ENCODE peak calls at places on chromosomes 5 and 9, in four cellular contexts. M, X, U and E are unnamed samples. For H3K4me1 and H3K9me3, the result is how much of the 10 kb centered on the place peaks cover.

GRCh38 chr5:6497267-6497666 is 48.6 kb downstream of the UBE2QL1 start:
- DNase-seq in U (no peak), X (no peak), M (no peak), E (no peak)

GRCh38 chr5:63570752-63571151 is 391.5 kb downstream of the HTR1A start:
- DNase-seq in M (no peak), U (no peak), X (no peak), E (no peak)

GRCh38 chr9:115943591-115944165 is 209.9 kb upstream of the PAPPA start:
- DNase-seq in X (no peak), U (no peak), M (no peak), E (no peak)

GRCh38 chr5:115179959-115180709 is 10.4 kb upstream of the TRIM36 start:
- DNase-seq in M (no peak), X (peak), U (no peak), E (no peak)

GRCh38 chr5:143516249-143516648 is 112.8 kb upstream of the NR3C1 start:
- DNase-seq in M (no peak), U (no peak), X (no peak), E (no peak)

GRCh38 chr9:138073808-138074207 is 196.2 kb downstream of the CACNA1B start:
- DNase-seq in U (no peak), X (no peak), M (no peak), E (no peak)

GRCh38 chr5:134177197-134178171 is 734 bp upstream of the SKP1 start:
- DNase-seq in M (peak), X (peak), U (peak), E (peak)

GRCh38 chr5:1067141-1068121 is 44.4 kb downstream of the SLC12A7 start:
- DNase-seq in U (no peak), X (no peak), M (no peak), E (no peak)

GRCh38 chr9:94761506-94761905 is 35.0 kb downstream of the AOPEP start:
- DNase-seq in U (no peak), M (no peak), X (no peak), E (no peak)

GRCh38 chr9:92737611-92738299 is 26.9 kb downstream of the BICD2 start:
- DNase-seq in X (peak), U (no peak), M (no peak), E (no peak)

GRCh38 chr5:19534751-19535150 is 453.2 kb downstream of the CDH18 start:
- DNase-seq in M (no peak), U (no peak), X (no peak), E (no peak)

GRCh38 chr5:107532182-107532878 is 138.4 kb downstream of the EFNA5 start:
- DNase-seq in U (no peak), M (no peak), X (no peak), E (no peak)

GRCh38 chr5:151427258-151427657 is 20.1 kb upstream of the SLC36A1 start:
- DNase-seq in M (no peak), U (no peak), X (no peak), E (no peak)

GRCh38 chr9:126062158-126062929 is 264.3 kb upstream of the MVB12B start:
- DNase-seq in M (no peak), X (no peak), U (no peak), E (no peak)

GRCh38 chr5:148125641-148126040 is 42.7 kb upstream of the SPINK14 start:
- DNase-seq in U (no peak), M (no peak), X (no peak), E (no peak)

GRCh38 chr5:143431789-143432188 is 28.3 kb upstream of the NR3C1 start:
- DNase-seq in X (no peak), M (no peak), U (no peak), E (no peak)

GRCh38 chr9:120707170-120707569 is 7.1 kb downstream of the MEGF9 start:
- DNase-seq in M (no peak), X (no peak), U (no peak), E (no peak)

GRCh38 chr9:133122605-133122934 is 1.5 kb upstream of the RALGDS start:
- DNase-seq in X (no peak), U (no peak), M (no peak), E (no peak)
- H3K4me1 ChIP-seq in X (under half), U (under half), M (half or more), E (under half)

GRCh38 chr5:150158170-150158949 is 2.7 kb upstream of the PDGFRB start:
- DNase-seq in X (no peak), M (no peak), U (no peak), E (no peak)

GRCh38 chr5:150162142-150162513 is 4.5 kb upstream of the CDX1 start:
- DNase-seq in M (no peak), X (peak), U (no peak), E (no peak)

GRCh38 chr5:150161242-150162141 is 5.1 kb upstream of the CDX1 start:
- DNase-seq in M (peak), U (peak), X (peak), E (peak)

GRCh38 chr5:150160448-150161069 is 4.9 kb upstream of the PDGFRB start:
- DNase-seq in M (no peak), X (no peak), U (no peak), E (no peak)

DNA sequence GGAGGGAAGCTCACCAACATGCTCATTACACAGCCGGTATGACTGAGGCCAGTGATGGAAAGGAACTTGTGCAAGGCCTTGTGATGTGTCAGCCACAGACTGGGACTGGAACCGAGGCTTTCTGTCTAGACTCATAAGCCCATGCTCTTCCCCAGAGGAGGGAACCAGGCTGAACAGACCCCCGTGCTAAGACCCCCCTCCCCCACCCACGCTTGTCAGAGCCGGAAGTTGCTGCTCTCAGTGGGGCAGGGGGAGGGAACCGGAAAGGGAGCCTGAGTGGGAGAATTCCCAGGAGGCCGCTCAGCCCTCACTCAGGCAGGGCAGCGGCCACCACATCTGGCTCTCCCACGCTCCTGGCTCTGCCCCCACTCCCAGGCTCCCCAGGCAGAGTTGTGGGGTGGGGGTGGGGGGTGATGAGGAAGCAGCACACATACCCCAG is 4.1 kb upstream of the PDGFRB start:
- DNase-seq in X (no peak), U (no peak), M (no peak), E (no peak)
- TF ChIP-seq POLR2AphosphoS5 in X (no peak), U (no peak), M (no peak), E (no peak)

DNA sequence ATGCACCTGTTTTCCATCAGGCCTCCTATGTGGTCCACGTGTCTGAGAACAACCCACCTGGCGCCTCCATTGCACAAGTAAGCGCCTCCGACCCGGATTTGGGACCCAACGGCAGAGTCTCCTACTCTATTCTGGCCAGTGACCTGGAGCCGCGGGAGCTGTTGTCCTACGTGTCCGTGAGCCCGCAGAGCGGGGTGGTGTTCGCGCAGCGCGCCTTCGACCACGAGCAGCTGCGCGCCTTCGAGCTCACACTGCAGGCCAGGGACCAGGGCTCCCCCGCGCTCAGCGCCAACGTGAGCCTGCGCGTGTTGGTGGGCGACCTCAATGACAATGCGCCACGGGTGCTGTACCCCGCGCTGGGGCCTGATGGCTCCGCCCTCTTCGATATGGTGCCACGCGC is 1.7 kb downstream of the PCDHGB1 start:
- DNase-seq in M (no peak), X (no peak), U (no peak), E (no peak)
- H3K9me3 ChIP-seq in M (half or more), X (half or more), U (under half), E (under half)

DNA sequence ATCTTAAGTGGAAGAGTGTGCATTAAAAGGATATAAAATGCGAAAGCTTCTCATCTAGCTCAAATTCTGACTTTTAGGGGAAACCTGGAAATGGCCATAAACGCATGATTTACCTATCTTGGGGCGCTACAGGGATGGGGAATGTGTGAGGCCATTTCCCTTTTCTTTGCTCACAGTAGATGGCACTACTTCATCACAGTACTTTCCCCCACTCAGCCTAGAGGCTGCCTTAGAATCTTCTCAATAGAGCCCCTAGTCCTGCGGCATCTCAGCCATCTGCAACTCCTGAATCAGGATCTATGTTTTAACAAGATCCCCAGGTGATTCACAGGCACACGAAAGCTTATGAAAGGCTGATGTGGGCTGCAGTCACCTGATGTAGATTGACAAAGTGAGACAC is 110.8 kb downstream of the LHFPL2 start:
- DNase-seq in U (no peak), X (no peak), M (peak), E (no peak)
- H3K4me1 ChIP-seq in U (under half), X (under half), M (under half), E (under half)